ENCODE peak calls at places on chromosomes 3 and 15, in seven cellular contexts. One of them, this sample, is unnamed.

GRCh38 chr15:59170295-59170881 is 36.3 kb upstream of the LDHAL6B start:
- ATAC-seq in left cardiac atrium: no peak
- ATAC-seq in CD4-positive, CD25-positive, alpha-beta regulatory T cell: no peak
- ATAC-seq in lower lobe of right lung: peak; percentile 43
- ATAC-seq in activated naive CD8-positive, alpha-beta T cell treated with anti-CD3 and anti-CD28 coated beads, Interleukin-2, amount 50 U/mL, for 24 hours: no peak
- ATAC-seq in PC-3: peak; percentile 89
- ATAC-seq in K562: no peak
- ATAC-seq in this sample: peak; percentile 78

GRCh38 chr3:178465260-178466180 is 70.7 kb upstream of the KCNMB2 start:
- ATAC-seq in PC-3: no peak
- ATAC-seq in left cardiac atrium: no peak
- ATAC-seq in CD4-positive, CD25-positive, alpha-beta regulatory T cell: no peak
- ATAC-seq in lower lobe of right lung: no peak
- ATAC-seq in activated naive CD8-positive, alpha-beta T cell treated with anti-CD3 and anti-CD28 coated beads, Interleukin-2, amount 50 U/mL, for 24 hours: no peak
- ATAC-seq in K562: no peak
- ATAC-seq in this sample: no peak

GRCh38 chr3:153400641-153401040 is 238.6 kb downstream of the RAP2B start:
- ATAC-seq in activated naive CD8-positive, alpha-beta T cell treated with anti-CD3 and anti-CD28 coated beads, Interleukin-2, amount 50 U/mL, for 24 hours: no peak
- ATAC-seq in left cardiac atrium: no peak
- ATAC-seq in K562: no peak
- ATAC-seq in lower lobe of right lung: no peak
- ATAC-seq in CD4-positive, CD25-positive, alpha-beta regulatory T cell: no peak
- ATAC-seq in PC-3: no peak
- ATAC-seq in this sample: peak; percentile 89

GRCh38 chr3:152396867-152397266 is 128.1 kb downstream of the MBNL1 start:
- ATAC-seq in PC-3: no peak
- ATAC-seq in activated naive CD8-positive, alpha-beta T cell treated with anti-CD3 and anti-CD28 coated beads, Interleukin-2, amount 50 U/mL, for 24 hours: no peak
- ATAC-seq in left cardiac atrium: peak; percentile 53
- ATAC-seq in lower lobe of right lung: no peak
- ATAC-seq in K562: no peak
- ATAC-seq in CD4-positive, CD25-positive, alpha-beta regulatory T cell: no peak
- ATAC-seq in this sample: no peak

GRCh38 chr3:49900491-49901153 is 3.1 kb downstream of the MST1R start:
- ATAC-seq in activated naive CD8-positive, alpha-beta T cell treated with anti-CD3 and anti-CD28 coated beads, Interleukin-2, amount 50 U/mL, for 24 hours: no peak
- ATAC-seq in PC-3: peak; percentile 79
- ATAC-seq in CD4-positive, CD25-positive, alpha-beta regulatory T cell: no peak
- ATAC-seq in left cardiac atrium: peak; percentile 64
- ATAC-seq in K562: no peak
- ATAC-seq in lower lobe of right lung: peak; percentile 80
- ATAC-seq in this sample: peak; percentile 79

GRCh38 chr3:119794971-119795612 is 13.2 kb downstream of the NR1I2 start:
- ATAC-seq in lower lobe of right lung: no peak
- ATAC-seq in PC-3: peak; percentile 91
- ATAC-seq in activated naive CD8-positive, alpha-beta T cell treated with anti-CD3 and anti-CD28 coated beads, Interleukin-2, amount 50 U/mL, for 24 hours: no peak
- ATAC-seq in left cardiac atrium: peak; percentile 50
- ATAC-seq in K562: peak; percentile 98
- ATAC-seq in CD4-positive, CD25-positive, alpha-beta regulatory T cell: no peak
- ATAC-seq in this sample: peak; percentile 37

GRCh38 chr15:75214293-75215096 is 12.8 kb downstream of the C15orf39 start:
- ATAC-seq in lower lobe of right lung: no peak
- ATAC-seq in activated naive CD8-positive, alpha-beta T cell treated with anti-CD3 and anti-CD28 coated beads, Interleukin-2, amount 50 U/mL, for 24 hours: no peak
- ATAC-seq in PC-3: no peak
- ATAC-seq in K562: peak; percentile 24
- ATAC-seq in CD4-positive, CD25-positive, alpha-beta regulatory T cell: no peak
- ATAC-seq in left cardiac atrium: peak; percentile 24
- ATAC-seq in this sample: no peak

GRCh38 chr3:108403198-108403597 is 106.8 kb downstream of the HHLA2 start:
- ATAC-seq in left cardiac atrium: no peak
- ATAC-seq in lower lobe of right lung: no peak
- ATAC-seq in CD4-positive, CD25-positive, alpha-beta regulatory T cell: no peak
- ATAC-seq in PC-3: no peak
- ATAC-seq in K562: no peak
- ATAC-seq in activated naive CD8-positive, alpha-beta T cell treated with anti-CD3 and anti-CD28 coated beads, Interleukin-2, amount 50 U/mL, for 24 hours: no peak
- ATAC-seq in this sample: no peak

GRCh38 chr3:126517986-126518778 is 609 bp upstream of the UROC1 start:
- ATAC-seq in activated naive CD8-positive, alpha-beta T cell treated with anti-CD3 and anti-CD28 coated beads, Interleukin-2, amount 50 U/mL, for 24 hours: no peak
- ATAC-seq in PC-3: no peak
- ATAC-seq in lower lobe of right lung: no peak
- ATAC-seq in left cardiac atrium: no peak
- ATAC-seq in K562: no peak
- ATAC-seq in CD4-positive, CD25-positive, alpha-beta regulatory T cell: no peak
- ATAC-seq in this sample: no peak

GRCh38 chr15:48471073-48471472 is 139.8 kb downstream of the DUT start:
- ATAC-seq in lower lobe of right lung: no peak
- ATAC-seq in PC-3: no peak
- ATAC-seq in left cardiac atrium: no peak
- ATAC-seq in K562: no peak
- ATAC-seq in CD4-positive, CD25-positive, alpha-beta regulatory T cell: no peak
- ATAC-seq in activated naive CD8-positive, alpha-beta T cell treated with anti-CD3 and anti-CD28 coated beads, Interleukin-2, amount 50 U/mL, for 24 hours: no peak
- ATAC-seq in this sample: no peak

GRCh38 chr3:186976802-186977201 is 46.5 kb downstream of the ST6GAL1 start:
- ATAC-seq in left cardiac atrium: peak; percentile 31
- ATAC-seq in CD4-positive, CD25-positive, alpha-beta regulatory T cell: no peak
- ATAC-seq in activated naive CD8-positive, alpha-beta T cell treated with anti-CD3 and anti-CD28 coated beads, Interleukin-2, amount 50 U/mL, for 24 hours: no peak
- ATAC-seq in K562: no peak
- ATAC-seq in PC-3: no peak
- ATAC-seq in lower lobe of right lung: no peak
- ATAC-seq in this sample: no peak

GRCh38 chr15:63698731-63699130 is 101.5 kb downstream of the FBXL22 start:
- ATAC-seq in left cardiac atrium: no peak
- ATAC-seq in PC-3: no peak
- ATAC-seq in activated naive CD8-positive, alpha-beta T cell treated with anti-CD3 and anti-CD28 coated beads, Interleukin-2, amount 50 U/mL, for 24 hours: peak; percentile 40
- ATAC-seq in CD4-positive, CD25-positive, alpha-beta regulatory T cell: no peak
- ATAC-seq in K562: no peak
- ATAC-seq in lower lobe of right lung: no peak
- ATAC-seq in this sample: no peak

GRCh38 chr15:59591372-59591771 is 20.2 kb upstream of the GCNT3 start:
- ATAC-seq in lower lobe of right lung: no peak
- ATAC-seq in activated naive CD8-positive, alpha-beta T cell treated with anti-CD3 and anti-CD28 coated beads, Interleukin-2, amount 50 U/mL, for 24 hours: no peak
- ATAC-seq in left cardiac atrium: no peak
- ATAC-seq in PC-3: no peak
- ATAC-seq in K562: no peak
- ATAC-seq in CD4-positive, CD25-positive, alpha-beta regulatory T cell: no peak
- ATAC-seq in this sample: no peak

GRCh38 chr3:134294302-134294925 is 43.8 kb upstream of the RYK start:
- ATAC-seq in left cardiac atrium: no peak
- ATAC-seq in PC-3: no peak
- ATAC-seq in lower lobe of right lung: peak; percentile 46
- ATAC-seq in activated naive CD8-positive, alpha-beta T cell treated with anti-CD3 and anti-CD28 coated beads, Interleukin-2, amount 50 U/mL, for 24 hours: peak; percentile 99
- ATAC-seq in CD4-positive, CD25-positive, alpha-beta regulatory T cell: peak; percentile 99
- ATAC-seq in K562: no peak
- ATAC-seq in this sample: peak; percentile 47

GRCh38 chr3:172087827-172088580 is 48.6 kb downstream of the FNDC3B start:
- ATAC-seq in CD4-positive, CD25-positive, alpha-beta regulatory T cell: peak; percentile 59
- ATAC-seq in PC-3: no peak
- ATAC-seq in activated naive CD8-positive, alpha-beta T cell treated with anti-CD3 and anti-CD28 coated beads, Interleukin-2, amount 50 U/mL, for 24 hours: peak; percentile 29
- ATAC-seq in K562: peak; percentile 63
- ATAC-seq in left cardiac atrium: no peak
- ATAC-seq in lower lobe of right lung: no peak
- ATAC-seq in this sample: peak; percentile 73

GRCh38 chr3:85321892-85322291 is 363.1 kb downstream of the CADM2 start:
- ATAC-seq in activated naive CD8-positive, alpha-beta T cell treated with anti-CD3 and anti-CD28 coated beads, Interleukin-2, amount 50 U/mL, for 24 hours: no peak
- ATAC-seq in PC-3: no peak
- ATAC-seq in left cardiac atrium: no peak
- ATAC-seq in lower lobe of right lung: no peak
- ATAC-seq in K562: no peak
- ATAC-seq in CD4-positive, CD25-positive, alpha-beta regulatory T cell: no peak
- ATAC-seq in this sample: no peak

GRCh38 chr3:37117548-37117947 is 56.8 kb downstream of the LRRFIP2 start:
- ATAC-seq in PC-3: no peak
- ATAC-seq in left cardiac atrium: no peak
- ATAC-seq in CD4-positive, CD25-positive, alpha-beta regulatory T cell: no peak
- ATAC-seq in lower lobe of right lung: no peak
- ATAC-seq in activated naive CD8-positive, alpha-beta T cell treated with anti-CD3 and anti-CD28 coated beads, Interleukin-2, amount 50 U/mL, for 24 hours: no peak
- ATAC-seq in K562: no peak
- ATAC-seq in this sample: no peak

GRCh38 chr15:69908518-69909420 is 188.9 kb downstream of the TLE3 start:
- ATAC-seq in CD4-positive, CD25-positive, alpha-beta regulatory T cell: no peak
- ATAC-seq in PC-3: no peak
- ATAC-seq in activated naive CD8-positive, alpha-beta T cell treated with anti-CD3 and anti-CD28 coated beads, Interleukin-2, amount 50 U/mL, for 24 hours: no peak
- ATAC-seq in left cardiac atrium: no peak
- ATAC-seq in K562: peak; percentile 80
- ATAC-seq in lower lobe of right lung: no peak
- ATAC-seq in this sample: no peak

GRCh38 chr15:101280007-101280406 is 2.7 kb upstream of the SELENOS start:
- ATAC-seq in lower lobe of right lung: no peak
- ATAC-seq in activated naive CD8-positive, alpha-beta T cell treated with anti-CD3 and anti-CD28 coated beads, Interleukin-2, amount 50 U/mL, for 24 hours: no peak
- ATAC-seq in K562: no peak
- ATAC-seq in CD4-positive, CD25-positive, alpha-beta regulatory T cell: no peak
- ATAC-seq in PC-3: no peak
- ATAC-seq in left cardiac atrium: no peak
- ATAC-seq in this sample: no peak

GRCh38 chr3:194686816-194687637 is 1.3 kb downstream of the FAM43A start:
- ATAC-seq in CD4-positive, CD25-positive, alpha-beta regulatory T cell: no peak
- ATAC-seq in PC-3: no peak
- ATAC-seq in lower lobe of right lung: peak; percentile 3
- ATAC-seq in left cardiac atrium: peak; percentile 39
- ATAC-seq in K562: no peak
- ATAC-seq in activated naive CD8-positive, alpha-beta T cell treated with anti-CD3 and anti-CD28 coated beads, Interleukin-2, amount 50 U/mL, for 24 hours: peak; percentile 1
- ATAC-seq in this sample: peak; percentile 14

GRCh38 chr3:142604940-142605339 is 8.7 kb downstream of the PLS1 start:
- ATAC-seq in K562: no peak
- ATAC-seq in CD4-positive, CD25-positive, alpha-beta regulatory T cell: no peak
- ATAC-seq in lower lobe of right lung: no peak
- ATAC-seq in PC-3: no peak
- ATAC-seq in activated naive CD8-positive, alpha-beta T cell treated with anti-CD3 and anti-CD28 coated beads, Interleukin-2, amount 50 U/mL, for 24 hours: no peak
- ATAC-seq in left cardiac atrium: no peak
- ATAC-seq in this sample: no peak

GRCh38 chr3:37625690-37626089 is 236.0 kb upstream of the CTDSPL start:
- ATAC-seq in left cardiac atrium: no peak
- ATAC-seq in PC-3: no peak
- ATAC-seq in activated naive CD8-positive, alpha-beta T cell treated with anti-CD3 and anti-CD28 coated beads, Interleukin-2, amount 50 U/mL, for 24 hours: no peak
- ATAC-seq in CD4-positive, CD25-positive, alpha-beta regulatory T cell: no peak
- ATAC-seq in lower lobe of right lung: no peak
- ATAC-seq in K562: no peak
- ATAC-seq in this sample: no peak

GRCh38 chr3:146519810-146520209 is 24.6 kb downstream of the PLSCR1 start:
- ATAC-seq in activated naive CD8-positive, alpha-beta T cell treated with anti-CD3 and anti-CD28 coated beads, Interleukin-2, amount 50 U/mL, for 24 hours: peak; percentile 90
- ATAC-seq in left cardiac atrium: no peak
- ATAC-seq in lower lobe of right lung: no peak
- ATAC-seq in PC-3: no peak
- ATAC-seq in K562: no peak
- ATAC-seq in CD4-positive, CD25-positive, alpha-beta regulatory T cell: no peak
- ATAC-seq in this sample: no peak

GRCh38 chr3:136984837-136985236 is 27.1 kb downstream of the IL20RB start:
- ATAC-seq in K562: no peak
- ATAC-seq in PC-3: peak; percentile 76
- ATAC-seq in lower lobe of right lung: peak; percentile 45
- ATAC-seq in left cardiac atrium: peak; percentile 82
- ATAC-seq in CD4-positive, CD25-positive, alpha-beta regulatory T cell: no peak
- ATAC-seq in activated naive CD8-positive, alpha-beta T cell treated with anti-CD3 and anti-CD28 coated beads, Interleukin-2, amount 50 U/mL, for 24 hours: no peak
- ATAC-seq in this sample: peak; percentile 91

GRCh38 chr3:143855183-143855582 is 6.9 kb upstream of the SLC9A9 start:
- ATAC-seq in PC-3: no peak
- ATAC-seq in lower lobe of right lung: no peak
- ATAC-seq in K562: no peak
- ATAC-seq in CD4-positive, CD25-positive, alpha-beta regulatory T cell: peak; percentile 68
- ATAC-seq in activated naive CD8-positive, alpha-beta T cell treated with anti-CD3 and anti-CD28 coated beads, Interleukin-2, amount 50 U/mL, for 24 hours: no peak
- ATAC-seq in left cardiac atrium: no peak
- ATAC-seq in this sample: no peak

GRCh38 chr3:194476784-194477183 is 10.0 kb downstream of the ATP13A3 start:
- ATAC-seq in CD4-positive, CD25-positive, alpha-beta regulatory T cell: no peak
- ATAC-seq in PC-3: no peak
- ATAC-seq in activated naive CD8-positive, alpha-beta T cell treated with anti-CD3 and anti-CD28 coated beads, Interleukin-2, amount 50 U/mL, for 24 hours: no peak
- ATAC-seq in lower lobe of right lung: no peak
- ATAC-seq in left cardiac atrium: peak; percentile 63
- ATAC-seq in K562: peak; percentile 88
- ATAC-seq in this sample: no peak

GRCh38 chr15:54026258-54026657 is 48.0 kb downstream of the UNC13C start:
- ATAC-seq in lower lobe of right lung: no peak
- ATAC-seq in K562: no peak
- ATAC-seq in PC-3: no peak
- ATAC-seq in CD4-positive, CD25-positive, alpha-beta regulatory T cell: no peak
- ATAC-seq in activated naive CD8-positive, alpha-beta T cell treated with anti-CD3 and anti-CD28 coated beads, Interleukin-2, amount 50 U/mL, for 24 hours: no peak
- ATAC-seq in left cardiac atrium: no peak
- ATAC-seq in this sample: no peak

GRCh38 chr3:12384451-12385233 is 95.8 kb downstream of the PPARG start:
- ATAC-seq in K562: no peak
- ATAC-seq in PC-3: no peak
- ATAC-seq in activated naive CD8-positive, alpha-beta T cell treated with anti-CD3 and anti-CD28 coated beads, Interleukin-2, amount 50 U/mL, for 24 hours: peak; percentile 59
- ATAC-seq in left cardiac atrium: no peak
- ATAC-seq in CD4-positive, CD25-positive, alpha-beta regulatory T cell: no peak
- ATAC-seq in lower lobe of right lung: no peak
- ATAC-seq in this sample: no peak

GRCh38 chr3:81676706-81677456 is 84.6 kb downstream of the GBE1 start:
- ATAC-seq in left cardiac atrium: no peak
- ATAC-seq in PC-3: no peak
- ATAC-seq in lower lobe of right lung: no peak
- ATAC-seq in K562: no peak
- ATAC-seq in CD4-positive, CD25-positive, alpha-beta regulatory T cell: no peak
- ATAC-seq in activated naive CD8-positive, alpha-beta T cell treated with anti-CD3 and anti-CD28 coated beads, Interleukin-2, amount 50 U/mL, for 24 hours: no peak
- ATAC-seq in this sample: no peak

GRCh38 chr3:23775254-23775909 is 30.4 kb upstream of the UBE2E1 start:
- ATAC-seq in left cardiac atrium: no peak
- ATAC-seq in activated naive CD8-positive, alpha-beta T cell treated with anti-CD3 and anti-CD28 coated beads, Interleukin-2, amount 50 U/mL, for 24 hours: no peak
- ATAC-seq in PC-3: no peak
- ATAC-seq in CD4-positive, CD25-positive, alpha-beta regulatory T cell: no peak
- ATAC-seq in K562: peak; percentile 22
- ATAC-seq in lower lobe of right lung: no peak
- ATAC-seq in this sample: no peak

GRCh38 chr3:1591327-1592028 is 498.7 kb downstream of the CNTN6 start:
- ATAC-seq in K562: no peak
- ATAC-seq in CD4-positive, CD25-positive, alpha-beta regulatory T cell: no peak
- ATAC-seq in left cardiac atrium: no peak
- ATAC-seq in activated naive CD8-positive, alpha-beta T cell treated with anti-CD3 and anti-CD28 coated beads, Interleukin-2, amount 50 U/mL, for 24 hours: no peak
- ATAC-seq in lower lobe of right lung: no peak
- ATAC-seq in PC-3: no peak
- ATAC-seq in this sample: no peak

GRCh38 chr3:85912981-85913380 is 954.2 kb downstream of the CADM2 start:
- ATAC-seq in activated naive CD8-positive, alpha-beta T cell treated with anti-CD3 and anti-CD28 coated beads, Interleukin-2, amount 50 U/mL, for 24 hours: no peak
- ATAC-seq in CD4-positive, CD25-positive, alpha-beta regulatory T cell: no peak
- ATAC-seq in left cardiac atrium: no peak
- ATAC-seq in PC-3: peak; percentile 98
- ATAC-seq in K562: no peak
- ATAC-seq in lower lobe of right lung: no peak
- ATAC-seq in this sample: no peak

GRCh38 chr15:83889995-83890394 is 236.1 kb downstream of the ADAMTSL3 start:
- ATAC-seq in activated naive CD8-positive, alpha-beta T cell treated with anti-CD3 and anti-CD28 coated beads, Interleukin-2, amount 50 U/mL, for 24 hours: no peak
- ATAC-seq in CD4-positive, CD25-positive, alpha-beta regulatory T cell: no peak
- ATAC-seq in left cardiac atrium: no peak
- ATAC-seq in K562: no peak
- ATAC-seq in lower lobe of right lung: no peak
- ATAC-seq in PC-3: no peak
- ATAC-seq in this sample: no peak

GRCh38 chr15:42621386-42621785 is 46.0 kb downstream of the STARD9 start:
- ATAC-seq in lower lobe of right lung: no peak
- ATAC-seq in PC-3: no peak
- ATAC-seq in left cardiac atrium: no peak
- ATAC-seq in K562: no peak
- ATAC-seq in CD4-positive, CD25-positive, alpha-beta regulatory T cell: no peak
- ATAC-seq in activated naive CD8-positive, alpha-beta T cell treated with anti-CD3 and anti-CD28 coated beads, Interleukin-2, amount 50 U/mL, for 24 hours: no peak
- ATAC-seq in this sample: no peak

GRCh38 chr3:138457863-138458735 is 23.7 kb downstream of the ESYT3 start:
- ATAC-seq in CD4-positive, CD25-positive, alpha-beta regulatory T cell: no peak
- ATAC-seq in PC-3: no peak
- ATAC-seq in activated naive CD8-positive, alpha-beta T cell treated with anti-CD3 and anti-CD28 coated beads, Interleukin-2, amount 50 U/mL, for 24 hours: no peak
- ATAC-seq in left cardiac atrium: no peak
- ATAC-seq in lower lobe of right lung: no peak
- ATAC-seq in K562: no peak
- ATAC-seq in this sample: no peak

GRCh38 chr15:66723826-66724731 is 22.0 kb downstream of the SMAD6 start:
- ATAC-seq in K562: peak; percentile 26
- ATAC-seq in lower lobe of right lung: no peak
- ATAC-seq in PC-3: no peak
- ATAC-seq in left cardiac atrium: no peak
- ATAC-seq in activated naive CD8-positive, alpha-beta T cell treated with anti-CD3 and anti-CD28 coated beads, Interleukin-2, amount 50 U/mL, for 24 hours: no peak
- ATAC-seq in CD4-positive, CD25-positive, alpha-beta regulatory T cell: no peak
- ATAC-seq in this sample: no peak

GRCh38 chr15:22956980-22957264 is 23.2 kb downstream of the CYFIP1 start:
- ATAC-seq in CD4-positive, CD25-positive, alpha-beta regulatory T cell: no peak
- ATAC-seq in lower lobe of right lung: peak; percentile 39
- ATAC-seq in PC-3: no peak
- ATAC-seq in left cardiac atrium: no peak
- ATAC-seq in activated naive CD8-positive, alpha-beta T cell treated with anti-CD3 and anti-CD28 coated beads, Interleukin-2, amount 50 U/mL, for 24 hours: no peak
- ATAC-seq in K562: no peak
- ATAC-seq in this sample: no peak

GRCh38 chr3:159263750-159264561 is 462.1 kb downstream of the MFSD1 start:
- ATAC-seq in CD4-positive, CD25-positive, alpha-beta regulatory T cell: no peak
- ATAC-seq in lower lobe of right lung: no peak
- ATAC-seq in activated naive CD8-positive, alpha-beta T cell treated with anti-CD3 and anti-CD28 coated beads, Interleukin-2, amount 50 U/mL, for 24 hours: no peak
- ATAC-seq in PC-3: peak; percentile 67
- ATAC-seq in K562: peak; percentile 75
- ATAC-seq in left cardiac atrium: peak; percentile 55
- ATAC-seq in this sample: no peak